ENCODE peak calls at places on chromosomes 16 and 17, in ten cellular contexts. One of them, this sample, is unnamed.

GRCh38 chr16:53501216-53501859 is 1.7 kb downstream of the AKTIP start:
- DNase-seq in MCF 10A: peak
- DNase-seq in NCI-H1105: no peak
- DNase-seq in omental fat pad: no peak
- DNase-seq in activated T-cell treated with anti-CD3 and anti-CD28 coated beads for 1 hour: no peak
- DNase-seq in AG08395: no peak
- DNase-seq in fibroblast of the conjunctiva: no peak
- DNase-seq in endothelial cell of umbilical vein: no peak
- DNase-seq in GM13977: no peak
- DNase-seq in stimulated activated CD4-positive, alpha-beta T cell treated with anti-CD3 and anti-CD28 coated beads, TNF-alpha, amount 100 ng/mL, for 48 hours: no peak
- DNase-seq in this sample: peak

GRCh38 chr17:16425698-16426659 is 10.6 kb downstream of the TRPV2 start:
- DNase-seq in activated T-cell treated with anti-CD3 and anti-CD28 coated beads for 1 hour: no peak
- DNase-seq in stimulated activated CD4-positive, alpha-beta T cell treated with anti-CD3 and anti-CD28 coated beads, TNF-alpha, amount 100 ng/mL, for 48 hours: no peak
- DNase-seq in AG08395: no peak
- DNase-seq in NCI-H1105: no peak
- DNase-seq in endothelial cell of umbilical vein: no peak
- DNase-seq in fibroblast of the conjunctiva: no peak
- DNase-seq in omental fat pad: no peak
- DNase-seq in GM13977: no peak
- DNase-seq in MCF 10A: no peak
- DNase-seq in this sample: no peak

GRCh38 chr16:11976850-11977205 is 294 bp downstream of the SNX29 start:
- DNase-seq in AG08395: no peak
- DNase-seq in GM13977: no peak
- DNase-seq in activated T-cell treated with anti-CD3 and anti-CD28 coated beads for 1 hour: no peak
- DNase-seq in NCI-H1105: no peak
- DNase-seq in fibroblast of the conjunctiva: no peak
- DNase-seq in stimulated activated CD4-positive, alpha-beta T cell treated with anti-CD3 and anti-CD28 coated beads, TNF-alpha, amount 100 ng/mL, for 48 hours: no peak
- DNase-seq in endothelial cell of umbilical vein: no peak
- DNase-seq in omental fat pad: no peak
- DNase-seq in MCF 10A: peak
- DNase-seq in this sample: no peak

GRCh38 chr17:10337976-10338375 is 34.8 kb downstream of the MYH13 start:
- DNase-seq in AG08395: peak
- DNase-seq in MCF 10A: no peak
- DNase-seq in GM13977: no peak
- DNase-seq in stimulated activated CD4-positive, alpha-beta T cell treated with anti-CD3 and anti-CD28 coated beads, TNF-alpha, amount 100 ng/mL, for 48 hours: no peak
- DNase-seq in NCI-H1105: no peak
- DNase-seq in activated T-cell treated with anti-CD3 and anti-CD28 coated beads for 1 hour: no peak
- DNase-seq in omental fat pad: no peak
- DNase-seq in fibroblast of the conjunctiva: no peak
- DNase-seq in endothelial cell of umbilical vein: no peak
- DNase-seq in this sample: no peak

GRCh38 chr16:77913738-77914263 is 108.5 kb upstream of the CLEC3A start:
- DNase-seq in NCI-H1105: no peak
- DNase-seq in MCF 10A: no peak
- DNase-seq in endothelial cell of umbilical vein: no peak
- DNase-seq in stimulated activated CD4-positive, alpha-beta T cell treated with anti-CD3 and anti-CD28 coated beads, TNF-alpha, amount 100 ng/mL, for 48 hours: no peak
- DNase-seq in omental fat pad: no peak
- DNase-seq in GM13977: no peak
- DNase-seq in fibroblast of the conjunctiva: no peak
- DNase-seq in AG08395: no peak
- DNase-seq in activated T-cell treated with anti-CD3 and anti-CD28 coated beads for 1 hour: no peak
- DNase-seq in this sample: no peak

GRCh38 chr16:84040206-84040822 is 2.3 kb downstream of the SLC38A8 start:
- DNase-seq in NCI-H1105: no peak
- DNase-seq in activated T-cell treated with anti-CD3 and anti-CD28 coated beads for 1 hour: no peak
- DNase-seq in stimulated activated CD4-positive, alpha-beta T cell treated with anti-CD3 and anti-CD28 coated beads, TNF-alpha, amount 100 ng/mL, for 48 hours: no peak
- DNase-seq in MCF 10A: no peak
- DNase-seq in GM13977: no peak
- DNase-seq in endothelial cell of umbilical vein: no peak
- DNase-seq in AG08395: no peak
- DNase-seq in fibroblast of the conjunctiva: no peak
- DNase-seq in omental fat pad: no peak
- DNase-seq in this sample: no peak

GRCh38 chr16:86498661-86499493 is 11.4 kb upstream of the FOXF1 start:
- DNase-seq in NCI-H1105: no peak
- DNase-seq in AG08395: no peak
- DNase-seq in MCF 10A: no peak
- DNase-seq in endothelial cell of umbilical vein: no peak
- DNase-seq in fibroblast of the conjunctiva: no peak
- DNase-seq in activated T-cell treated with anti-CD3 and anti-CD28 coated beads for 1 hour: no peak
- DNase-seq in stimulated activated CD4-positive, alpha-beta T cell treated with anti-CD3 and anti-CD28 coated beads, TNF-alpha, amount 100 ng/mL, for 48 hours: no peak
- DNase-seq in GM13977: peak
- DNase-seq in omental fat pad: no peak
- DNase-seq in this sample: peak

GRCh38 chr17:1315409-1315808 is 35.9 kb downstream of the TRARG1 start:
- DNase-seq in activated T-cell treated with anti-CD3 and anti-CD28 coated beads for 1 hour: no peak
- DNase-seq in endothelial cell of umbilical vein: no peak
- DNase-seq in NCI-H1105: no peak
- DNase-seq in stimulated activated CD4-positive, alpha-beta T cell treated with anti-CD3 and anti-CD28 coated beads, TNF-alpha, amount 100 ng/mL, for 48 hours: no peak
- DNase-seq in omental fat pad: no peak
- DNase-seq in GM13977: no peak
- DNase-seq in MCF 10A: no peak
- DNase-seq in AG08395: no peak
- DNase-seq in fibroblast of the conjunctiva: no peak
- DNase-seq in this sample: no peak

GRCh38 chr17:19343671-19344151 is 18.8 kb downstream of the B9D1 start:
- DNase-seq in endothelial cell of umbilical vein: no peak
- DNase-seq in activated T-cell treated with anti-CD3 and anti-CD28 coated beads for 1 hour: no peak
- DNase-seq in GM13977: no peak
- DNase-seq in fibroblast of the conjunctiva: no peak
- DNase-seq in MCF 10A: no peak
- DNase-seq in stimulated activated CD4-positive, alpha-beta T cell treated with anti-CD3 and anti-CD28 coated beads, TNF-alpha, amount 100 ng/mL, for 48 hours: no peak
- DNase-seq in AG08395: no peak
- DNase-seq in omental fat pad: no peak
- DNase-seq in NCI-H1105: no peak
- DNase-seq in this sample: no peak

GRCh38 chr16:15996432-15997109 is 47.2 kb downstream of the ABCC1 start:
- DNase-seq in endothelial cell of umbilical vein: peak
- DNase-seq in omental fat pad: peak
- DNase-seq in fibroblast of the conjunctiva: peak
- DNase-seq in AG08395: peak
- DNase-seq in GM13977: no peak
- DNase-seq in NCI-H1105: no peak
- DNase-seq in activated T-cell treated with anti-CD3 and anti-CD28 coated beads for 1 hour: no peak
- DNase-seq in stimulated activated CD4-positive, alpha-beta T cell treated with anti-CD3 and anti-CD28 coated beads, TNF-alpha, amount 100 ng/mL, for 48 hours: no peak
- DNase-seq in MCF 10A: peak
- DNase-seq in this sample: peak

GRCh38 chr17:61294777-61295176 is 104.9 kb upstream of the TBX2 start:
- DNase-seq in AG08395: peak
- DNase-seq in omental fat pad: no peak
- DNase-seq in fibroblast of the conjunctiva: no peak
- DNase-seq in GM13977: no peak
- DNase-seq in stimulated activated CD4-positive, alpha-beta T cell treated with anti-CD3 and anti-CD28 coated beads, TNF-alpha, amount 100 ng/mL, for 48 hours: no peak
- DNase-seq in NCI-H1105: no peak
- DNase-seq in activated T-cell treated with anti-CD3 and anti-CD28 coated beads for 1 hour: no peak
- DNase-seq in endothelial cell of umbilical vein: no peak
- DNase-seq in MCF 10A: peak
- DNase-seq in this sample: peak

GRCh38 chr16:79411805-79412204 is 188.7 kb downstream of the MAF start:
- DNase-seq in AG08395: no peak
- DNase-seq in omental fat pad: no peak
- DNase-seq in stimulated activated CD4-positive, alpha-beta T cell treated with anti-CD3 and anti-CD28 coated beads, TNF-alpha, amount 100 ng/mL, for 48 hours: no peak
- DNase-seq in GM13977: no peak
- DNase-seq in endothelial cell of umbilical vein: no peak
- DNase-seq in activated T-cell treated with anti-CD3 and anti-CD28 coated beads for 1 hour: no peak
- DNase-seq in MCF 10A: no peak
- DNase-seq in NCI-H1105: no peak
- DNase-seq in fibroblast of the conjunctiva: no peak
- DNase-seq in this sample: no peak

GRCh38 chr16:84947022-84947421 is 64.3 kb downstream of the ZDHHC7 start:
- DNase-seq in NCI-H1105: no peak
- DNase-seq in MCF 10A: peak
- DNase-seq in endothelial cell of umbilical vein: peak
- DNase-seq in stimulated activated CD4-positive, alpha-beta T cell treated with anti-CD3 and anti-CD28 coated beads, TNF-alpha, amount 100 ng/mL, for 48 hours: no peak
- DNase-seq in activated T-cell treated with anti-CD3 and anti-CD28 coated beads for 1 hour: no peak
- DNase-seq in fibroblast of the conjunctiva: no peak
- DNase-seq in AG08395: no peak
- DNase-seq in omental fat pad: no peak
- DNase-seq in GM13977: no peak
- DNase-seq in this sample: no peak

GRCh38 chr17:42184717-42185496 is at the start of gene HCRT:
- DNase-seq in NCI-H1105: no peak
- DNase-seq in endothelial cell of umbilical vein: no peak
- DNase-seq in AG08395: no peak
- DNase-seq in GM13977: no peak
- DNase-seq in fibroblast of the conjunctiva: no peak
- DNase-seq in activated T-cell treated with anti-CD3 and anti-CD28 coated beads for 1 hour: no peak
- DNase-seq in MCF 10A: no peak
- DNase-seq in omental fat pad: no peak
- DNase-seq in stimulated activated CD4-positive, alpha-beta T cell treated with anti-CD3 and anti-CD28 coated beads, TNF-alpha, amount 100 ng/mL, for 48 hours: no peak
- DNase-seq in this sample: no peak

GRCh38 chr16:11109551-11109950 is 146.5 kb downstream of the SOCS1 start:
- DNase-seq in fibroblast of the conjunctiva: no peak
- DNase-seq in GM13977: no peak
- DNase-seq in stimulated activated CD4-positive, alpha-beta T cell treated with anti-CD3 and anti-CD28 coated beads, TNF-alpha, amount 100 ng/mL, for 48 hours: no peak
- DNase-seq in activated T-cell treated with anti-CD3 and anti-CD28 coated beads for 1 hour: no peak
- DNase-seq in NCI-H1105: no peak
- DNase-seq in AG08395: no peak
- DNase-seq in MCF 10A: no peak
- DNase-seq in endothelial cell of umbilical vein: no peak
- DNase-seq in omental fat pad: no peak
- DNase-seq in this sample: no peak

GRCh38 chr16:22070361-22071351 is 21.7 kb upstream of the VWA3A start:
- DNase-seq in omental fat pad: peak
- DNase-seq in stimulated activated CD4-positive, alpha-beta T cell treated with anti-CD3 and anti-CD28 coated beads, TNF-alpha, amount 100 ng/mL, for 48 hours: no peak
- DNase-seq in fibroblast of the conjunctiva: peak
- DNase-seq in endothelial cell of umbilical vein: peak
- DNase-seq in AG08395: no peak
- DNase-seq in NCI-H1105: no peak
- DNase-seq in GM13977: no peak
- DNase-seq in activated T-cell treated with anti-CD3 and anti-CD28 coated beads for 1 hour: no peak
- DNase-seq in MCF 10A: peak
- DNase-seq in this sample: no peak

GRCh38 chr16:11098601-11099377 is 154.4 kb downstream of the CLEC16A start:
- DNase-seq in MCF 10A: no peak
- DNase-seq in stimulated activated CD4-positive, alpha-beta T cell treated with anti-CD3 and anti-CD28 coated beads, TNF-alpha, amount 100 ng/mL, for 48 hours: no peak
- DNase-seq in NCI-H1105: no peak
- DNase-seq in AG08395: no peak
- DNase-seq in GM13977: no peak
- DNase-seq in activated T-cell treated with anti-CD3 and anti-CD28 coated beads for 1 hour: no peak
- DNase-seq in fibroblast of the conjunctiva: no peak
- DNase-seq in omental fat pad: no peak
- DNase-seq in endothelial cell of umbilical vein: no peak
- DNase-seq in this sample: no peak

GRCh38 chr17:31803494-31804213 is 55.4 kb downstream of the COPRS start:
- DNase-seq in activated T-cell treated with anti-CD3 and anti-CD28 coated beads for 1 hour: no peak
- DNase-seq in stimulated activated CD4-positive, alpha-beta T cell treated with anti-CD3 and anti-CD28 coated beads, TNF-alpha, amount 100 ng/mL, for 48 hours: no peak
- DNase-seq in AG08395: no peak
- DNase-seq in omental fat pad: no peak
- DNase-seq in MCF 10A: no peak
- DNase-seq in GM13977: no peak
- DNase-seq in NCI-H1105: no peak
- DNase-seq in fibroblast of the conjunctiva: no peak
- DNase-seq in endothelial cell of umbilical vein: no peak
- DNase-seq in this sample: no peak

GRCh38 chr17:49312722-49313121 is 49.3 kb downstream of the ZNF652 start:
- DNase-seq in GM13977: no peak
- DNase-seq in fibroblast of the conjunctiva: no peak
- DNase-seq in endothelial cell of umbilical vein: peak
- DNase-seq in NCI-H1105: no peak
- DNase-seq in AG08395: no peak
- DNase-seq in stimulated activated CD4-positive, alpha-beta T cell treated with anti-CD3 and anti-CD28 coated beads, TNF-alpha, amount 100 ng/mL, for 48 hours: no peak
- DNase-seq in omental fat pad: no peak
- DNase-seq in MCF 10A: no peak
- DNase-seq in activated T-cell treated with anti-CD3 and anti-CD28 coated beads for 1 hour: no peak
- DNase-seq in this sample: no peak

GRCh38 chr17:73750975-73751374 is 106.7 kb upstream of the SDK2 start:
- DNase-seq in fibroblast of the conjunctiva: no peak
- DNase-seq in omental fat pad: no peak
- DNase-seq in endothelial cell of umbilical vein: no peak
- DNase-seq in AG08395: no peak
- DNase-seq in NCI-H1105: no peak
- DNase-seq in stimulated activated CD4-positive, alpha-beta T cell treated with anti-CD3 and anti-CD28 coated beads, TNF-alpha, amount 100 ng/mL, for 48 hours: no peak
- DNase-seq in activated T-cell treated with anti-CD3 and anti-CD28 coated beads for 1 hour: no peak
- DNase-seq in GM13977: no peak
- DNase-seq in MCF 10A: no peak
- DNase-seq in this sample: no peak

GRCh38 chr17:68981288-68981687 is 26.1 kb upstream of the ABCA8 start:
- DNase-seq in AG08395: peak
- DNase-seq in NCI-H1105: no peak
- DNase-seq in fibroblast of the conjunctiva: peak
- DNase-seq in stimulated activated CD4-positive, alpha-beta T cell treated with anti-CD3 and anti-CD28 coated beads, TNF-alpha, amount 100 ng/mL, for 48 hours: no peak
- DNase-seq in GM13977: no peak
- DNase-seq in activated T-cell treated with anti-CD3 and anti-CD28 coated beads for 1 hour: no peak
- DNase-seq in omental fat pad: no peak
- DNase-seq in MCF 10A: peak
- DNase-seq in endothelial cell of umbilical vein: peak
- DNase-seq in this sample: peak

GRCh38 chr17:49000943-49001342 is 3.8 kb downstream of the IGF2BP1 start:
- DNase-seq in stimulated activated CD4-positive, alpha-beta T cell treated with anti-CD3 and anti-CD28 coated beads, TNF-alpha, amount 100 ng/mL, for 48 hours: no peak
- DNase-seq in endothelial cell of umbilical vein: peak
- DNase-seq in fibroblast of the conjunctiva: no peak
- DNase-seq in NCI-H1105: no peak
- DNase-seq in AG08395: no peak
- DNase-seq in MCF 10A: no peak
- DNase-seq in omental fat pad: no peak
- DNase-seq in GM13977: no peak
- DNase-seq in activated T-cell treated with anti-CD3 and anti-CD28 coated beads for 1 hour: no peak
- DNase-seq in this sample: peak

This sample was measured in adipocyte.